ENCODE peak calls at places on chromosomes 12 and 14, in five cellular contexts. A is fibroblast of lung, Z is PC-9, N is transverse colon, P is suprapubic skin. Y is an unnamed sample. For H3K4me1, the result is how much of the 10 kb centered on the place peaks cover.

GRCh38 chr12:81170072-81170471 is 92.2 kb downstream of the ACSS3 start:
- DNase-seq in A (peak), N (no peak), P (no peak), Z (no peak), Y (no peak)

GRCh38 chr14:67187826-67188225 is 1.4 kb upstream of the GARIN2 start:
- DNase-seq in A (peak), Z (peak), N (no peak), P (no peak), Y (no peak)

GRCh38 chr14:50795909-50796308 is 35.1 kb downstream of the NIN start:
- DNase-seq in P (no peak), N (no peak), A (no peak), Z (no peak), Y (no peak)

GRCh38 chr12:62919827-62920226 is 15.1 kb downstream of the PPM1H start:
- DNase-seq in P (no peak), A (peak), Z (peak), N (no peak), Y (peak)

GRCh38 chr12:40104461-40105264 is 1.2 kb downstream of the SLC2A13 start:
- DNase-seq in P (peak), Z (no peak), A (peak), N (peak), Y (peak)

GRCh38 chr14:88245321-88245720 is 77.7 kb downstream of the KCNK10 start:
- DNase-seq in N (no peak), P (no peak), Z (no peak), A (no peak), Y (no peak)

GRCh38 chr12:28177461-28177860 is 12.8 kb upstream of the CCDC91 start:
- DNase-seq in Z (no peak), A (no peak), N (no peak), P (no peak), Y (no peak)

GRCh38 chr14:61491224-61491623 is 169.8 kb downstream of the PRKCH start:
- DNase-seq in P (no peak), Z (no peak), A (no peak), N (no peak), Y (no peak)

GRCh38 chr12:33654313-33654712 is 214.7 kb upstream of the SYT10 start:
- DNase-seq in Z (no peak), N (no peak), P (no peak), A (no peak), Y (no peak)

GRCh38 chr12:46752396-46752795 is 73.4 kb downstream of the SLC38A4 start:
- DNase-seq in P (no peak), N (no peak), A (no peak), Z (no peak), Y (no peak)

GRCh38 chr12:3238196-3238595 is 161.0 kb downstream of the TSPAN9 start:
- DNase-seq in N (no peak), Z (no peak), A (no peak), P (no peak), Y (no peak)

GRCh38 chr12:93387780-93388179 is 10.1 kb downstream of the NUDT4 start:
- DNase-seq in Z (no peak), A (peak), N (no peak), P (no peak), Y (no peak)

GRCh38 chr12:936377-937345 is 12.8 kb downstream of the RAD52 start:
- DNase-seq in A (no peak), P (no peak), N (no peak), Z (no peak), Y (no peak)

GRCh38 chr14:93330609-93331000 is 2.2 kb downstream of the BTBD7 start:
- DNase-seq in N (no peak), A (no peak), Z (no peak), P (no peak), Y (no peak)
- H3K4me1 ChIP-seq in N (under half), A (under half), Z (under half), P (under half), Y (under half)

GRCh38 chr12:5437657-5438056 is 5.7 kb downstream of the NTF3 start:
- DNase-seq in Z (no peak), N (no peak), P (no peak), A (no peak), Y (no peak)

GRCh38 chr12:5437122-5437521 is 5.2 kb downstream of the NTF3 start:
- DNase-seq in N (no peak), Z (no peak), P (no peak), A (no peak), Y (no peak)

GRCh38 chr12:5439788-5440300 is 7.9 kb downstream of the NTF3 start:
- DNase-seq in N (no peak), A (no peak), Z (no peak), P (no peak), Y (no peak)

GRCh38 chr12:5439333-5439732 is 7.4 kb downstream of the NTF3 start:
- DNase-seq in P (no peak), N (no peak), Z (no peak), A (no peak), Y (no peak)

GRCh38 chr12:5438671-5439200 is 6.8 kb downstream of the NTF3 start:
- DNase-seq in N (no peak), Z (no peak), P (no peak), A (no peak), Y (no peak)
- H3K4me1 ChIP-seq in N (under half), Z (under half), P (under half), A (under half), Y (under half)

GRCh38 chr14:22830329-22831010 is 783 bp downstream of the MRPL52 start:
- DNase-seq in P (no peak), A (no peak), N (no peak), Z (no peak), Y (no peak)
- H3K4me1 ChIP-seq in P (under half), A (under half), N (under half), Z (under half), Y (under half)

GRCh38 chr12:110686294-110686903 is 2.5 kb downstream of the HVCN1 start:
- DNase-seq in P (no peak), N (no peak), Z (no peak), A (no peak), Y (no peak)
- H3K4me1 ChIP-seq in P (under half), N (under half), Z (under half), A (under half), Y (under half)

GRCh38 chr14:63205281-63205575 is 985 bp downstream of the RHOJ start:
- DNase-seq in N (no peak), P (no peak), A (peak), Z (no peak), Y (no peak)
- H3K4me1 ChIP-seq in N (under half), P (under half), A (under half), Z (under half), Y (under half)

GRCh38 chr14:91373591-91374245 is 43.9 kb downstream of the CCDC88C start:
- DNase-seq in N (no peak), P (no peak), A (no peak), Z (peak), Y (no peak)
- H3K4me1 ChIP-seq in N (half or more), P (half or more), A (under half), Z (under half), Y (under half)

GRCh38 chr14:75047506-75047905 is 3.8 kb downstream of the MLH3 start:
- DNase-seq in P (no peak), A (peak), Z (no peak), N (no peak), Y (no peak)

GRCh38 chr14:75049136-75049535 is 2.1 kb downstream of the MLH3 start:
- DNase-seq in A (peak), N (no peak), P (no peak), Z (no peak), Y (no peak)

GRCh38 chr14:75049731-75050201 is 1.5 kb downstream of the MLH3 start:
- DNase-seq in P (no peak), N (no peak), A (peak), Z (no peak), Y (no peak)

GRCh38 chr14:75046899-75047298 is 4.4 kb downstream of the MLH3 start:
- DNase-seq in N (no peak), Z (no peak), P (no peak), A (no peak), Y (no peak)

GRCh38 chr14:75048101-75048500 is 3.2 kb downstream of the MLH3 start:
- DNase-seq in P (no peak), A (no peak), N (no peak), Z (no peak), Y (no peak)
- H3K4me1 ChIP-seq in P (under half), A (under half), N (half or more), Z (under half), Y (under half)